ENCODE peak calls at places on chromosomes 5 and 9, in seven cellular contexts. One of them, this sample, is unnamed.
A peak's percentile ranks its signal among the peaks of the same experiment; 100 is the strongest.

GRCh38 chr9:78262655-78263054 is 26.8 kb downstream of the CEP78 start:
- DNase-seq in lung: no peak
- DNase-seq in IMR-90: no peak
- DNase-seq in H7: no peak
- DNase-seq in kidney epithelial cell: no peak
- DNase-seq in psoas muscle: no peak
- DNase-seq in adipocyte: no peak
- DNase-seq in this sample: no peak

GRCh38 chr5:74587895-74588294 is 52.6 kb downstream of the ENC1 start:
- DNase-seq in lung: no peak
- DNase-seq in IMR-90: no peak
- DNase-seq in H7: no peak
- DNase-seq in kidney epithelial cell: no peak
- DNase-seq in psoas muscle: no peak
- DNase-seq in adipocyte: no peak
- DNase-seq in this sample: no peak

GRCh38 chr5:36744678-36745659 is 131.6 kb upstream of the NIPBL start:
- DNase-seq in lung: peak; percentile 85
- DNase-seq in IMR-90: peak; percentile 63
- DNase-seq in H7: peak; percentile 94
- DNase-seq in kidney epithelial cell: peak; percentile 49
- DNase-seq in psoas muscle: peak; percentile 78
- DNase-seq in adipocyte: peak; percentile 82
- DNase-seq in this sample: peak; percentile 89

GRCh38 chr9:112411626-112412027 is 31.7 kb downstream of the HSDL2 start:
- DNase-seq in lung: no peak
- DNase-seq in IMR-90: peak; percentile 55
- DNase-seq in H7: no peak
- DNase-seq in kidney epithelial cell: no peak
- DNase-seq in psoas muscle: no peak
- DNase-seq in adipocyte: peak; percentile 90
- DNase-seq in this sample: no peak

GRCh38 chr5:87844866-87845265 is 423.8 kb downstream of the TMEM161B start:
- DNase-seq in lung: no peak
- DNase-seq in IMR-90: no peak
- DNase-seq in H7: no peak
- DNase-seq in kidney epithelial cell: no peak
- DNase-seq in psoas muscle: no peak
- DNase-seq in adipocyte: no peak
- DNase-seq in this sample: no peak

GRCh38 chr5:1040571-1040970 is 32.0 kb downstream of the NKD2 start:
- DNase-seq in lung: no peak
- DNase-seq in IMR-90: no peak
- DNase-seq in H7: peak; percentile 8
- DNase-seq in kidney epithelial cell: no peak
- DNase-seq in psoas muscle: peak; percentile 42
- DNase-seq in adipocyte: no peak
- DNase-seq in this sample: no peak

GRCh38 chr5:55609413-55609812 is 74.6 kb upstream of the PLPP1 start:
- DNase-seq in lung: no peak
- DNase-seq in IMR-90: no peak
- DNase-seq in H7: no peak
- DNase-seq in kidney epithelial cell: no peak
- DNase-seq in psoas muscle: no peak
- DNase-seq in adipocyte: no peak
- DNase-seq in this sample: no peak

GRCh38 chr5:138926257-138926656 is 51.1 kb upstream of the LRRTM2 start:
- DNase-seq in lung: no peak
- DNase-seq in IMR-90: no peak
- DNase-seq in H7: no peak
- DNase-seq in kidney epithelial cell: no peak
- DNase-seq in psoas muscle: no peak
- DNase-seq in adipocyte: no peak
- DNase-seq in this sample: no peak

GRCh38 chr5:126376443-126376842 is 46.8 kb upstream of the GRAMD2B start:
- DNase-seq in lung: no peak
- DNase-seq in IMR-90: no peak
- DNase-seq in H7: no peak
- DNase-seq in kidney epithelial cell: no peak
- DNase-seq in psoas muscle: no peak
- DNase-seq in adipocyte: no peak
- DNase-seq in this sample: no peak

GRCh38 chr9:133752739-133753446 is 14.7 kb upstream of the SARDH start:
- DNase-seq in lung: no peak
- DNase-seq in IMR-90: no peak
- DNase-seq in H7: no peak
- DNase-seq in kidney epithelial cell: no peak
- DNase-seq in psoas muscle: no peak
- DNase-seq in adipocyte: no peak
- DNase-seq in this sample: no peak
- H3K27me3 ChIP-seq in lung: no peaks in the 10 kb centered on the region
- H3K27me3 ChIP-seq in IMR-90: no peaks in the 10 kb centered on the region
- H3K27me3 ChIP-seq in H7: no peaks in the 10 kb centered on the region
- H3K27me3 ChIP-seq in kidney epithelial cell: peaks cover 2% of the 10 kb centered on the region
- H3K27me3 ChIP-seq in psoas muscle: peaks cover 69% of the 10 kb centered on the region
- H3K27me3 ChIP-seq in adipocyte: peaks cover 25% of the 10 kb centered on the region
- H3K27me3 ChIP-seq in this sample: no peaks in the 10 kb centered on the region

GRCh38 chr5:15023266-15023665 is 151.7 kb upstream of the ANKH start:
- DNase-seq in lung: no peak
- DNase-seq in IMR-90: no peak
- DNase-seq in H7: no peak
- DNase-seq in kidney epithelial cell: no peak
- DNase-seq in psoas muscle: no peak
- DNase-seq in adipocyte: no peak
- DNase-seq in this sample: no peak

GRCh38 chr5:15026506-15026905 is 154.9 kb upstream of the ANKH start:
- DNase-seq in lung: no peak
- DNase-seq in IMR-90: no peak
- DNase-seq in H7: no peak
- DNase-seq in kidney epithelial cell: no peak
- DNase-seq in psoas muscle: no peak
- DNase-seq in adipocyte: no peak
- DNase-seq in this sample: no peak

GRCh38 chr5:15026011-15026481 is 154.5 kb upstream of the ANKH start:
- DNase-seq in lung: no peak
- DNase-seq in IMR-90: peak; percentile 44
- DNase-seq in H7: no peak
- DNase-seq in kidney epithelial cell: no peak
- DNase-seq in psoas muscle: no peak
- DNase-seq in adipocyte: no peak
- DNase-seq in this sample: no peak

GRCh38 chr5:15021286-15022046 is 149.9 kb upstream of the ANKH start:
- DNase-seq in lung: no peak
- DNase-seq in IMR-90: peak; percentile 80
- DNase-seq in H7: no peak
- DNase-seq in kidney epithelial cell: no peak
- DNase-seq in psoas muscle: no peak
- DNase-seq in adipocyte: peak; percentile 63
- DNase-seq in this sample: no peak

DNA sequence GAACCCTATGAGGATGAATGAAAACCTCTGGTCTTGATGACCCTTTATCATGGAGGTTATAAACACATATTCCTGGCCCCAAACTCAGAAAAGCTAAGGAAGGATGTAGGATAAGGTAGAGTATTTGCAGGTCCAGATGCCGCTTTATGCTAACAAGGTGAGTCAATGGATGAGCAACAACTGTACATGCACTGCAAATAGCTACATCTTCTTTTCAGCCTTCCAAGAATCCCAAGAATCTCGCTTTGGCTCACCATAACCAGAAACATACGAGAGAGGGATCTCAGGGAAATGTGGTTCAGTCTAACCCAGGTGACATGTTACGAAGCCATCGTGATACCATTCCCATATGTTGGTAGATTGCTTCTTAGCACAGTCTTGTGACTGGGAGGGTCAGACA is 152.3 kb upstream of the ANKH start:
- DNase-seq in lung: no peak
- DNase-seq in IMR-90: no peak
- DNase-seq in H7: no peak
- DNase-seq in kidney epithelial cell: no peak
- DNase-seq in psoas muscle: no peak
- DNase-seq in adipocyte: no peak
- DNase-seq in this sample: no peak
- H3K27me3 ChIP-seq in lung: no peaks in the 10 kb centered on the region
- H3K27me3 ChIP-seq in IMR-90: peaks cover 7% of the 10 kb centered on the region
- H3K27me3 ChIP-seq in H7: peaks cover 21% of the 10 kb centered on the region
- H3K27me3 ChIP-seq in kidney epithelial cell: no peaks in the 10 kb centered on the region
- H3K27me3 ChIP-seq in psoas muscle: no peaks in the 10 kb centered on the region
- H3K27me3 ChIP-seq in adipocyte: no peaks in the 10 kb centered on the region
- H3K27me3 ChIP-seq in this sample: no peaks in the 10 kb centered on the region

GRCh38 chr9:20479419-20480155 is 142.7 kb downstream of the MLLT3 start:
- DNase-seq in lung: no peak
- DNase-seq in IMR-90: peak; percentile 26
- DNase-seq in H7: no peak
- DNase-seq in kidney epithelial cell: no peak
- DNase-seq in psoas muscle: no peak
- DNase-seq in adipocyte: peak; percentile 62
- DNase-seq in this sample: no peak
- H3K27me3 ChIP-seq in lung: no peaks in the 10 kb centered on the region
- H3K27me3 ChIP-seq in IMR-90: no peaks in the 10 kb centered on the region
- H3K27me3 ChIP-seq in H7: no peaks in the 10 kb centered on the region
- H3K27me3 ChIP-seq in kidney epithelial cell: no peaks in the 10 kb centered on the region
- H3K27me3 ChIP-seq in psoas muscle: no peaks in the 10 kb centered on the region
- H3K27me3 ChIP-seq in adipocyte: no peaks in the 10 kb centered on the region
- H3K27me3 ChIP-seq in this sample: no peaks in the 10 kb centered on the region

GRCh38 chr5:53576674-53577073 is 16.2 kb downstream of the NDUFS4 start:
- DNase-seq in lung: no peak
- DNase-seq in IMR-90: no peak
- DNase-seq in H7: no peak
- DNase-seq in kidney epithelial cell: no peak
- DNase-seq in psoas muscle: no peak
- DNase-seq in adipocyte: no peak
- DNase-seq in this sample: no peak

GRCh38 chr5:53578854-53579253 is 18.4 kb downstream of the NDUFS4 start:
- DNase-seq in lung: no peak
- DNase-seq in IMR-90: no peak
- DNase-seq in H7: no peak
- DNase-seq in kidney epithelial cell: no peak
- DNase-seq in psoas muscle: no peak
- DNase-seq in adipocyte: no peak
- DNase-seq in this sample: no peak

GRCh38 chr5:53582225-53582624 is 21.8 kb downstream of the NDUFS4 start:
- DNase-seq in lung: no peak
- DNase-seq in IMR-90: no peak
- DNase-seq in H7: no peak
- DNase-seq in kidney epithelial cell: no peak
- DNase-seq in psoas muscle: no peak
- DNase-seq in adipocyte: no peak
- DNase-seq in this sample: no peak

DNA sequence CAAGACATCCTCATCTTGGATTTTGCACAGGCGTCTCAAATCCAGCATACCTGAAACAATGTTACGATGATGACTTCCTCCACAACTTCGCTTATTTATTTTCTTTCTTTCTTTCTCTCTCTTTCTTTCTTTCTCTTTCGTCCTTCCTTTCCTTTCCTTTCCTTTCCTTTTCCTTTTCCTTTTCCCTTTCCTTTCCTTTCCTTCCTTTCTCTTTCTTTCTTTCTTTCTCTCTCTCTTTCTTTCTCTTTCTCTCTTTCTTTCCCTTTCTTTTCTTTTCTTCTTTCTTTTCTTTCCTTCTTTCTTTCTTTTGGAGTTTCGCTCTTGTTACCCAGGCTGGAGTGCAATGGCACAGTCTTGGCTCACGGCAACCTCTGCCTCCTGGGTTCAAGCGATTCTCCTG is 20.1 kb downstream of the NDUFS4 start:
- DNase-seq in lung: no peak
- DNase-seq in IMR-90: no peak
- DNase-seq in H7: no peak
- DNase-seq in kidney epithelial cell: no peak
- DNase-seq in psoas muscle: no peak
- DNase-seq in adipocyte: no peak
- DNase-seq in this sample: no peak
- H3K27me3 ChIP-seq in lung: no peaks in the 10 kb centered on the region
- H3K27me3 ChIP-seq in IMR-90: no peaks in the 10 kb centered on the region
- H3K27me3 ChIP-seq in H7: no peaks in the 10 kb centered on the region
- H3K27me3 ChIP-seq in kidney epithelial cell: no peaks in the 10 kb centered on the region
- H3K27me3 ChIP-seq in psoas muscle: no peaks in the 10 kb centered on the region
- H3K27me3 ChIP-seq in adipocyte: no peaks in the 10 kb centered on the region
- H3K27me3 ChIP-seq in this sample: no peaks in the 10 kb centered on the region

GRCh38 chr9:137230720-137231207 is at the start of gene SLC34A3:
- DNase-seq in lung: no peak
- DNase-seq in IMR-90: no peak
- DNase-seq in H7: no peak
- DNase-seq in kidney epithelial cell: no peak
- DNase-seq in psoas muscle: no peak
- DNase-seq in adipocyte: no peak
- DNase-seq in this sample: no peak
- H3K27me3 ChIP-seq in lung: peaks cover 6% of the 10 kb centered on the region
- H3K27me3 ChIP-seq in IMR-90: peaks cover 1% of the 10 kb centered on the region
- H3K27me3 ChIP-seq in H7: no peaks in the 10 kb centered on the region
- H3K27me3 ChIP-seq in kidney epithelial cell: peaks cover 61% of the 10 kb centered on the region
- H3K27me3 ChIP-seq in psoas muscle: peaks cover 32% of the 10 kb centered on the region
- H3K27me3 ChIP-seq in adipocyte: peaks cover 29% of the 10 kb centered on the region
- H3K27me3 ChIP-seq in this sample: no peaks in the 10 kb centered on the region

GRCh38 chr9:135439916-135440315 is 39.7 kb upstream of the PPP1R26 start:
- DNase-seq in lung: no peak
- DNase-seq in IMR-90: no peak
- DNase-seq in H7: no peak
- DNase-seq in kidney epithelial cell: no peak
- DNase-seq in psoas muscle: no peak
- DNase-seq in adipocyte: no peak
- DNase-seq in this sample: no peak

GRCh38 chr9:135440620-135441019 is 39.0 kb upstream of the PPP1R26 start:
- DNase-seq in lung: no peak
- DNase-seq in IMR-90: no peak
- DNase-seq in H7: peak; percentile 15
- DNase-seq in kidney epithelial cell: no peak
- DNase-seq in psoas muscle: no peak
- DNase-seq in adipocyte: no peak
- DNase-seq in this sample: no peak

DNA sequence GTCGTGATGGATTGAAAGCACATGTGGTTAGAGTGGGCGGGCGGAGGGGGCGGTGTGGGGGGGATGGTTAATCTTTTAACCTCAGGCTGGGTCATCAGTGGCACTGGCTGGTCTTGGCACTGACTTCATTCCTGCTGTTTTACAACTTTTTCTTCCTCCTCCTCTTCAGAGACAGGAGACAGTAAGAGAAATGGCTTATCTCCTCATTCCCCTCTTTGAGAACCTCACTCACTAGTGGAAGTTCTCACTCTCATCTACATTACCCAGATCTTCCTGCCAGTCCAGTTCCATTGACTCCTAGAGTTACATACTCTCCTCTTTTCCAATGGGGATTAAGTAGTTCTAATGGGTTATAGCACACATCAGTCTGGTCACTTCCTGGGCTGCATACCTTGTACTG is 42.3 kb upstream of the PPP1R26 start:
- DNase-seq in lung: no peak
- DNase-seq in IMR-90: no peak
- DNase-seq in H7: no peak
- DNase-seq in kidney epithelial cell: no peak
- DNase-seq in psoas muscle: no peak
- DNase-seq in adipocyte: no peak
- DNase-seq in this sample: no peak
- H3K27me3 ChIP-seq in lung: no peaks in the 10 kb centered on the region
- H3K27me3 ChIP-seq in IMR-90: no peaks in the 10 kb centered on the region
- H3K27me3 ChIP-seq in H7: no peaks in the 10 kb centered on the region
- H3K27me3 ChIP-seq in kidney epithelial cell: no peaks in the 10 kb centered on the region
- H3K27me3 ChIP-seq in psoas muscle: peaks cover 33% of the 10 kb centered on the region
- H3K27me3 ChIP-seq in adipocyte: peaks cover 6% of the 10 kb centered on the region
- H3K27me3 ChIP-seq in this sample: no peaks in the 10 kb centered on the region

This sample was measured in pancreas.